ENCODE peak calls at places on chromosomes 11 and 22, in five cellular contexts. One of them, this sample, is unnamed.

GRCh38 chr11:122556605-122557004 is 98.9 kb upstream of the UBASH3B start:
- DNase-seq in cardiac muscle cell: peak
- DNase-seq in GM13976: no peak
- DNase-seq in cardiac fibroblast: no peak
- DNase-seq in body of pancreas: peak
- DNase-seq in this sample: no peak

GRCh38 chr11:66124564-66124963 is 54.5 kb downstream of the PACS1 start:
- DNase-seq in cardiac muscle cell: peak
- DNase-seq in GM13976: no peak
- DNase-seq in cardiac fibroblast: peak
- DNase-seq in body of pancreas: no peak
- DNase-seq in this sample: peak

GRCh38 chr22:37561209-37562048 is 1.1 kb downstream of the CDC42EP1 start:
- DNase-seq in cardiac fibroblast: peak
- DNase-seq in body of pancreas: peak
- DNase-seq in GM13976: peak
- DNase-seq in cardiac muscle cell: peak
- DNase-seq in this sample: peak

GRCh38 chr11:86708671-86709070 is 36.3 kb upstream of the ME3 start:
- DNase-seq in GM13976: no peak
- DNase-seq in body of pancreas: no peak
- DNase-seq in cardiac fibroblast: no peak
- DNase-seq in cardiac muscle cell: no peak
- DNase-seq in this sample: no peak

GRCh38 chr11:45662665-45663485 is 2.5 kb downstream of the CHST1 start:
- DNase-seq in body of pancreas: no peak
- DNase-seq in cardiac fibroblast: peak
- DNase-seq in GM13976: no peak
- DNase-seq in cardiac muscle cell: peak
- DNase-seq in this sample: peak

GRCh38 chr11:122741613-122742012 is 86.1 kb downstream of the UBASH3B start:
- DNase-seq in cardiac muscle cell: peak
- DNase-seq in GM13976: no peak
- DNase-seq in cardiac fibroblast: peak
- DNase-seq in body of pancreas: no peak
- DNase-seq in this sample: no peak

GRCh38 chr22:27462190-27462589 is 339.4 kb downstream of the MN1 start:
- DNase-seq in body of pancreas: no peak
- DNase-seq in GM13976: no peak
- DNase-seq in cardiac fibroblast: no peak
- DNase-seq in cardiac muscle cell: no peak
- DNase-seq in this sample: no peak

GRCh38 chr11:116170526-116171120 is 602.2 kb downstream of the BUD13 start:
- DNase-seq in cardiac fibroblast: no peak
- DNase-seq in body of pancreas: peak
- DNase-seq in GM13976: no peak
- DNase-seq in cardiac muscle cell: no peak
- DNase-seq in this sample: no peak

GRCh38 chr11:49995559-49995958 is 13.2 kb upstream of the OR4C12 start:
- DNase-seq in GM13976: no peak
- DNase-seq in cardiac muscle cell: peak
- DNase-seq in cardiac fibroblast: peak
- DNase-seq in body of pancreas: peak
- DNase-seq in this sample: peak

GRCh38 chr11:48087974-48088681 is 107.8 kb downstream of the PTPRJ start:
- DNase-seq in cardiac muscle cell: no peak
- DNase-seq in body of pancreas: peak
- DNase-seq in GM13976: no peak
- DNase-seq in cardiac fibroblast: no peak
- DNase-seq in this sample: no peak

GRCh38 chr11:80118071-80118470 is 677.2 kb upstream of the TENM4 start:
- DNase-seq in body of pancreas: peak
- DNase-seq in cardiac muscle cell: no peak
- DNase-seq in GM13976: no peak
- DNase-seq in cardiac fibroblast: no peak
- DNase-seq in this sample: no peak

GRCh38 chr11:95419915-95420314 is 188.9 kb upstream of the SESN3 start:
- DNase-seq in body of pancreas: no peak
- DNase-seq in cardiac muscle cell: peak
- DNase-seq in GM13976: no peak
- DNase-seq in cardiac fibroblast: peak
- DNase-seq in this sample: peak

GRCh38 chr22:37088108-37088605 is 21.4 kb downstream of the TMPRSS6 start:
- DNase-seq in cardiac muscle cell: no peak
- DNase-seq in body of pancreas: no peak
- DNase-seq in GM13976: no peak
- DNase-seq in cardiac fibroblast: peak
- DNase-seq in this sample: peak

GRCh38 chr22:17836977-17837742 is 62.9 kb upstream of the BID start:
- DNase-seq in body of pancreas: peak
- DNase-seq in GM13976: no peak
- DNase-seq in cardiac fibroblast: no peak
- DNase-seq in cardiac muscle cell: no peak
- DNase-seq in this sample: no peak
- TF ChIP-seq CTCF in body of pancreas: no peak
- TF ChIP-seq CTCF in GM13976: no peak
- TF ChIP-seq CTCF in cardiac fibroblast: no peak
- TF ChIP-seq CTCF in cardiac muscle cell: no peak
- TF ChIP-seq CTCF in this sample: no peak

DNA sequence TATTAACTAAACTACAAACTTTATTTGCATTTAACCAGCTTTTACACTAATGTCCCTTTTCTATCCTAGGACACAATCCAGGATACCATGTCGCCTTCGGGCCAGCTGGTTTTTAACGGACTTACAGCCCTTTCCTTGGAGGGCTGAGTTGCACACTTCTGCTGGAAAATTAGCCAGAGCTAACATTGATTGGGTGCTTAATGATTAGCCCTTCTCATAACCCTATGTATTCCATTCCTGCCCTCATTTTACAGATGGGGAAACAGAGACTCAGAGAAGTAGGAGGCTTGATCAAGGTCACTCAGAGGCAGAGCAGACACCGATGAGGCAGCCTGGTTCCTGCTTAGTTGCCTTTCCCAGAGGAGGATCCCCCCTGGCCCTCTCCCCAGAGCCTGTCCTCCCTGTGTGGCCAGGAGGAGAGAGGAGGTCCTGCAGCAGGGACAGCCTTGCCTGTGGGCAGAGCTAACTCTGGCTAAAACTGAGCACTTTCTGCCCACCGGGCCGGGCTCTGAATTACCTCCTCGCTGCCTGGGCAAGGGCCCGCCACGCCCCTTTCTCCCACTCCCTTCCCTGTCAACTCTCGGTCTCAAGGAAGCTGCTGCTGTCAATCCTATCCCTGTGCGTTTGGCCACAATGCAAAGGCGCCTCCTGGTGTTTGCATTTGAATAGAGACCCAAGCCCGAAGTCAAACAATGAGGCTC is 59.6 kb upstream of the PAX6 start:
- DNase-seq in GM13976: peak
- DNase-seq in body of pancreas: peak
- DNase-seq in cardiac muscle cell: peak
- DNase-seq in cardiac fibroblast: peak
- DNase-seq in this sample: peak
- TF ChIP-seq CTCF in GM13976: peak
- TF ChIP-seq CTCF in body of pancreas: peak
- TF ChIP-seq CTCF in cardiac muscle cell: peak
- TF ChIP-seq CTCF in cardiac fibroblast: peak
- TF ChIP-seq CTCF in this sample: peak

DNA sequence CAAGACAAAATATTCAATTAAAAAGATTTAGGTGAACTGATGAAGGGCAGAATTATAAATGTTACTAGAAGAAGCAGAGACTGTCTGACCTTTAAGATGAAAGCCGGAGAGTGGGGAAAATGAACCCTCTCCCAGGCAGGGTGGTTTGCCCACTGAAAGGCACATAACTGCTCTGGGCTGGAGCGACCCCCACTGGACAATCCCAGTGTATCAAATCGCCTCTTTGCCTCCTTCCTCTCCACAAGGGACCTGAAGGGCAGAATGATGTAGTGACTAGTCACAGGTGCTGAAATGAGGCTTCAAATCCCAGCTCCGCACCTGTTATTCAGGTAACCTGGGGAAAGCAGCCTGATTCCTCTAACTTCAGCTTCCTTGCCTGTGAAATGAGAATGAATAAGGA is 69.0 kb downstream of the EFCAB6 start:
- DNase-seq in cardiac muscle cell: no peak
- DNase-seq in cardiac fibroblast: no peak
- DNase-seq in GM13976: no peak
- DNase-seq in body of pancreas: no peak
- DNase-seq in this sample: no peak
- TF ChIP-seq CTCF in cardiac muscle cell: peak
- TF ChIP-seq CTCF in cardiac fibroblast: no peak
- TF ChIP-seq CTCF in GM13976: no peak
- TF ChIP-seq CTCF in body of pancreas: no peak
- TF ChIP-seq CTCF in this sample: no peak

DNA sequence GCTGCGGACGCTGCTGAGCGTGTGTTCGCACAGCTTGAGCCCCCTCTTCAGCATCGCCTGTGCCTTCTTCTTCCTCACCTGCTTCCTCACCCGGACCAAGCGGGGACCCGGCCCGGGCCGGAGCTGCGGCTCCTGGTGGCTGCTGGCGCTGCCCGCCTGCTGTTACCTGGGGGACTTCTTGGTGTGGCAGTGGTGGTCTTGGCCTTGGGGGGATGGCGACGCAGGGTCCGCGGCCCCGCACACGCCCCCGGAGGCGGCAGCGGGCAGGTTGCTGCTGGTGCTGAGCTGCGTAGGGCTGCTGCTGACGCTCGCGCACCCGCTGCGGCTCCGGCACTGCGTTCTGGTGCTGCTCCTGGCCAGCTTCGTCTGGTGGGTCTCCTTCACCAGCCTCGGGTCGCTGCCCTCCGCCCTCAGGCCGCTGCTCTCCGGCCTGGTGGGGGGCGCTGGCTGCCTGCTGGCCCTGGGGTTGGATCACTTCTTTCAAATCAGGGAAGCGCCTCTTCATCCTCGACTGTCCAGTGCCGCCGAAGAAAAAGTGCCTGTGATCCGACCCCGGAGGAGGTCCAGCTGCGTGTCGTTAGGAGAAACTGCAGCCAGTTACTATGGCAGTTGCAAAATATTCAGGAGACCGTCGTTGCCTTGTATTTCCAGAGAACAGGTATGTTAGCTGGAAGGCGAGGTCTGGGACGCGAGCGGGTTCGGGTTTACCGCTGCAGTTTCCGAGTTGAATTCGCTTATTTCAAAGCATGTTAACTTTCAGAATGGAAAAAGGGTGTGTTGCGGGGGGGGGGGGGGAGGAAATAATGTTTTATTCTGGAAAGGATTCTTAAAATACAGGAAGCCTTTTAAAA is 1.0 kb downstream of the PDE3B start:
- DNase-seq in body of pancreas: peak
- DNase-seq in GM13976: peak
- DNase-seq in cardiac muscle cell: peak
- DNase-seq in cardiac fibroblast: peak
- DNase-seq in this sample: peak
- TF ChIP-seq CTCF in body of pancreas: no peak
- TF ChIP-seq CTCF in GM13976: no peak
- TF ChIP-seq CTCF in cardiac muscle cell: peak
- TF ChIP-seq CTCF in cardiac fibroblast: no peak
- TF ChIP-seq CTCF in this sample: no peak

GRCh38 chr11:77101043-77101537 is 1.6 kb upstream of the OMP start:
- DNase-seq in cardiac fibroblast: peak
- DNase-seq in body of pancreas: no peak
- DNase-seq in GM13976: peak
- DNase-seq in cardiac muscle cell: peak
- DNase-seq in this sample: no peak
- TF ChIP-seq CTCF in cardiac fibroblast: peak
- TF ChIP-seq CTCF in body of pancreas: peak
- TF ChIP-seq CTCF in GM13976: no peak
- TF ChIP-seq CTCF in cardiac muscle cell: peak
- TF ChIP-seq CTCF in this sample: peak

GRCh38 chr11:18730020-18730419 is 4.0 kb upstream of the IGSF22 start:
- DNase-seq in cardiac muscle cell: no peak
- DNase-seq in GM13976: no peak
- DNase-seq in cardiac fibroblast: no peak
- DNase-seq in body of pancreas: no peak
- DNase-seq in this sample: no peak

GRCh38 chr11:18731949-18732821 is 6.2 kb upstream of the IGSF22 start:
- DNase-seq in body of pancreas: peak
- DNase-seq in cardiac muscle cell: peak
- DNase-seq in GM13976: peak
- DNase-seq in cardiac fibroblast: peak
- DNase-seq in this sample: peak

GRCh38 chr11:18736590-18737148 is 10.7 kb upstream of the IGSF22 start:
- DNase-seq in GM13976: no peak
- DNase-seq in cardiac fibroblast: no peak
- DNase-seq in body of pancreas: no peak
- DNase-seq in cardiac muscle cell: no peak
- DNase-seq in this sample: no peak

GRCh38 chr11:18731427-18731826 is 5.4 kb upstream of the IGSF22 start:
- DNase-seq in body of pancreas: no peak
- DNase-seq in cardiac muscle cell: no peak
- DNase-seq in GM13976: no peak
- DNase-seq in cardiac fibroblast: no peak
- DNase-seq in this sample: no peak

GRCh38 chr11:18733202-18733601 is 7.2 kb upstream of the IGSF22 start:
- DNase-seq in cardiac muscle cell: no peak
- DNase-seq in GM13976: no peak
- DNase-seq in body of pancreas: no peak
- DNase-seq in cardiac fibroblast: no peak
- DNase-seq in this sample: no peak
- TF ChIP-seq CTCF in cardiac muscle cell: no peak
- TF ChIP-seq CTCF in GM13976: no peak
- TF ChIP-seq CTCF in body of pancreas: no peak
- TF ChIP-seq CTCF in cardiac fibroblast: no peak
- TF ChIP-seq CTCF in this sample: no peak

DNA sequence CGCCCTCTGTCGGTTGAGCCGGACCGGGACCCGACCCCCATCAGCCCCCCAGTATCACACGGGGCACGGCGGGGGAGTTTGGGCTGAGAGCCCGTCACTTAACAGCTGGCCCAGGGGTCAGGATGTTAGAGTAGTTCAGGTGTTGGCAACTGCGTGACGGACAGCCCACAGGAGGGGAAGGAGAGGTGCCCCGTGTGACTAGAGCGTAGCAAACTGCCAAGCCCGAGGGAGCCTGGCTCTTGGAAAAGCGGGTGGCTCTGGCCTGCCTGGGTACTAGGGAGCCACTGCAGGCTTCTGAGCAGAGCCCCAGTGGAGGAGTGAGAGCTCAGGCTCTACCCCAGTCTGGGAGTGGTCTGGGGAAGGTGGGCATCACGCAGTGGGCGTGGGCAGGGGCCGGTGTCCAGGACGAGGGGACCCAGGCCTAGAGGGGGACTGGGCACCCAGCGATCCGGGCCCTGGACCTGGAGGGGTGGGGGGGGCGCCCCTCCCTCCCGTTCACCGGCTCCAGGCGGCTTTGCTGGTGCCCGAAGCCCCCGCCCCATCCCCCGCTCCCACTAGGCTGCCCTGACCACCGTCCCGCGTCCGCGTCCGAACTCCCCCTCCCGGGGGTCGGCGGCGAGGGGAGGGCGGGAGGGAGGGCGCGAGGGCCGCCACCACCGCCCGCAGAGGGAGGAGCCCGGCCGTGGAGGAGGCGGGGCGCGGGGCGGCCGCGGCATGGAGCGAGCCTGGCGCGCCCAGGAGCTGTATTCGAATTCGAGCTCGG is 24.4 kb downstream of the SHANK3 start:
- DNase-seq in cardiac fibroblast: no peak
- DNase-seq in body of pancreas: peak
- DNase-seq in GM13976: no peak
- DNase-seq in cardiac muscle cell: peak
- DNase-seq in this sample: peak
- TF ChIP-seq CTCF in cardiac fibroblast: peak
- TF ChIP-seq CTCF in body of pancreas: peak
- TF ChIP-seq CTCF in GM13976: no peak
- TF ChIP-seq CTCF in cardiac muscle cell: peak
- TF ChIP-seq CTCF in this sample: peak

GRCh38 chr11:17766590-17766989 is 32.0 kb downstream of the KCNC1 start:
- DNase-seq in cardiac fibroblast: peak
- DNase-seq in body of pancreas: no peak
- DNase-seq in cardiac muscle cell: no peak
- DNase-seq in GM13976: no peak
- DNase-seq in this sample: no peak
- TF ChIP-seq CTCF in cardiac fibroblast: peak
- TF ChIP-seq CTCF in body of pancreas: no peak
- TF ChIP-seq CTCF in cardiac muscle cell: no peak
- TF ChIP-seq CTCF in GM13976: no peak
- TF ChIP-seq CTCF in this sample: peak

This sample was measured in fibroblast of lung.